ENCODE peak calls at places on chromosomes 11 and 22, in eight cellular contexts. O is mammary epithelial cell; D is lower lobe of right lung; J is astrocyte; Z is IMR-90; B is A673; L is CD8-positive, alpha-beta T cell; N is RWPE2. X is an unnamed sample. For H3K4me1, the result is how much of the 10 kb centered on the place peaks cover.

GRCh38 chr11:69967484-69967883 is 110.6 kb upstream of the ANO1 start:
- DNase-seq in O (no peak), D (no peak), J (no peak), Z (no peak), B (no peak), L (no peak), N (no peak), X (no peak)

GRCh38 chr22:24289138-24289537 is 18.5 kb downstream of the SPECC1L start:
- DNase-seq in O (no peak), D (no peak), J (peak), Z (peak), B (peak), L (no peak), N (no peak), X (peak)

GRCh38 chr22:30636226-30637077 is 871 bp downstream of the SLC35E4 start:
- DNase-seq in O (peak), D (peak), J (peak), Z (no peak), B (no peak), L (peak), N (no peak), X (peak)

GRCh38 chr11:46832511-46833214 is 13.4 kb downstream of the CKAP5 start:
- DNase-seq in O (no peak), D (no peak), J (no peak), Z (no peak), B (no peak), L (no peak), N (no peak), X (no peak)

GRCh38 chr11:125431481-125431880 is 64.6 kb downstream of the FEZ1 start:
- DNase-seq in O (no peak), D (no peak), J (no peak), Z (no peak), B (no peak), L (no peak), N (no peak), X (no peak)

GRCh38 chr11:10038916-10039315 is 255.1 kb downstream of the SBF2 start:
- DNase-seq in O (no peak), D (no peak), J (peak), Z (peak), B (no peak), L (no peak), N (no peak), X (peak)

GRCh38 chr22:17086301-17086700 is 1.5 kb downstream of the IL17RA start:
- DNase-seq in O (no peak), D (no peak), J (no peak), Z (no peak), B (no peak), L (peak), N (no peak), X (no peak)

GRCh38 chr11:117179048-117179999 is 781 bp downstream of the SIDT2 start:
- DNase-seq in O (peak), D (peak), J (peak), Z (no peak), B (peak), L (peak), N (peak), X (peak)

GRCh38 chr22:26797910-26798309 is 140.5 kb downstream of the MIAT start:
- DNase-seq in O (no peak), D (no peak), J (no peak), Z (no peak), B (peak), L (no peak), N (no peak), X (no peak)

GRCh38 chr11:59259047-59259446 is 46.3 kb upstream of the MPEG1 start:
- DNase-seq in O (no peak), D (no peak), J (no peak), Z (no peak), B (no peak), L (no peak), N (no peak), X (no peak)

GRCh38 chr11:17906436-17906835 is 106.4 kb downstream of the SERGEF start:
- DNase-seq in O (no peak), D (peak), J (no peak), Z (no peak), B (no peak), L (no peak), N (no peak), X (no peak)

GRCh38 chr22:46935506-46936377 is 173.3 kb downstream of the TBC1D22A start:
- DNase-seq in O (no peak), D (peak), J (no peak), Z (no peak), B (peak), L (no peak), N (no peak), X (no peak)

GRCh38 chr11:110297082-110297725 is 790 bp upstream of the RDX start:
- DNase-seq in O (no peak), D (no peak), J (no peak), Z (peak), B (peak), L (no peak), N (no peak), X (peak)

GRCh38 chr11:111925953-111926352 is 7.2 kb downstream of the C11orf52 start:
- DNase-seq in O (no peak), D (no peak), J (no peak), Z (no peak), B (no peak), L (no peak), N (no peak), X (no peak)
- H3K4me1 ChIP-seq in O (under half), D (half or more), J (under half), Z (under half), B (under half), L (under half), N (under half), X (under half)

DNA sequence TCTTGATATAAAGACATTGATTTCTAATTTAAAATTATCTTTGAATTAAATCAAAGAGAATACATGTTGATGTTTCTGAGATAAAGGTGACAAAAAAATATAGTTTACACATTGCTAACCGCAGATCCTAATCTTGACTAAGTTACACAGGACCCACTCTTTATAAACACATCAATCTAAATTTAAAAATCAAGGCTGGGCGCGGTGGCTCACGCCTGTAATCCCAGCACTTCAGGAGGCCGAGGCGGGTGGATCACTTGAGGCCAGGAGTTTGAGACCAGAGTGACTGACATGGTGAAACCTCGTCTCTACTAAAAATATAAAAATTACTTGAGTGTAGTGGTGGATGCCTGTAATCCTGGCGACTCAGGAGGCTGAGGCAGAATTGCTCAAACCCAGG is 1.9 kb downstream of the ARFGAP3 start:
- DNase-seq in O (no peak), D (no peak), J (no peak), Z (no peak), B (no peak), L (no peak), N (no peak), X (no peak)
- H3K27ac ChIP-seq in O (no peak), D (peak), J (no peak), Z (no peak), B (no peak), L (no peak), N (no peak), X (no peak)

DNA sequence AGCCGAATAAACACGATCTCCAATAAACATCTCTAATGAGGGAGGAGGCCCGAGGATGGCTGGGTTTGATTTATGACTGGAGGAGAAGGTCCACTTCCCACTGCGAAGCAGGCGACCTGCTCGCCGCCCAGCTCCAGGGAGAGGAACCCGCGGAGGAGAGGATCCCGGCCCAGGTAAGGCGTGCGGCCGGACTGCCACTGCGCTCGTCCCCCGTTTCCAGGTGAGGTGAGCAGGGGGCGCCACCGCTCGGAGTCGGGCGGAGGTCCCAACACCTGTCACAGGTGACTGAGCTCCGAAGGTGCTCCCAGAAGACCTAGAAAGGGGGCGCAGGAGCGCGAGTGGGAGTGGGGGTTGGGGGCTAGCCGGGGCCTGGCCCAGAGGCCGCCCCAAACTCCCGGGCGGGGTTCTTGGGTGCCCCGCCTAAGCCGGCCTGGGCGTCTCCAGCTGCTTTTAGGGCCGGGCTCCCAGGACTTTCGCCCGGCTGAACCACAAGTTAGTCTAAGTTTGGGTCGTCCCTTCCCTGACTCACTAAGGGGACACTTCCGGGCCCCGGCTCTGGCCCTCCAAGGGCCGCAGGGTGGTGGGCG is 5.4 kb upstream of the PAX6 start:
- DNase-seq in O (no peak), D (no peak), J (peak), Z (no peak), B (peak), L (no peak), N (no peak), X (no peak)
- H3K4me3 ChIP-seq in O (no peak), D (no peak), J (peak), Z (no peak), B (peak), L (peak), N (no peak), X (no peak)

GRCh38 chr11:2538951-2539735 is 94.3 kb downstream of the KCNQ1 start:
- DNase-seq in O (no peak), D (peak), J (no peak), Z (no peak), B (no peak), L (no peak), N (peak), X (no peak)
- H3K4me1 ChIP-seq in O (under half), D (under half), J (under half), Z (under half), B (under half), L (under half), N (under half), X (under half)

GRCh38 chr22:39501644-39502108 is 414 bp upstream of the MIEF1 start:
- DNase-seq in O (no peak), D (no peak), J (no peak), Z (no peak), B (no peak), L (no peak), N (no peak), X (no peak)
- H3K27ac ChIP-seq in O (no peak), D (peak), J (no peak), Z (peak), B (peak), L (peak), N (peak), X (peak)

GRCh38 chr11:16338397-16338796 is 17.9 kb downstream of the SOX6 start:
- DNase-seq in O (peak), D (no peak), J (no peak), Z (peak), B (no peak), L (no peak), N (no peak), X (peak)

GRCh38 chr11:16346975-16347374 is 9.4 kb downstream of the SOX6 start:
- DNase-seq in O (peak), D (no peak), J (peak), Z (peak), B (peak), L (no peak), N (no peak), X (peak)

GRCh38 chr11:16336721-16337120 is 19.6 kb downstream of the SOX6 start:
- DNase-seq in O (no peak), D (no peak), J (no peak), Z (no peak), B (no peak), L (no peak), N (no peak), X (no peak)

GRCh38 chr11:16337421-16338213 is 18.7 kb downstream of the SOX6 start:
- DNase-seq in O (no peak), D (no peak), J (no peak), Z (no peak), B (no peak), L (no peak), N (no peak), X (no peak)

GRCh38 chr11:16341853-16342252 is 14.5 kb downstream of the SOX6 start:
- DNase-seq in O (no peak), D (no peak), J (no peak), Z (no peak), B (no peak), L (no peak), N (no peak), X (no peak)
- H3K4me3 ChIP-seq in O (no peak), D (no peak), J (no peak), Z (no peak), B (no peak), L (no peak), N (no peak), X (no peak)

GRCh38 chr22:37678372-37678771 is 2.9 kb downstream of the LGALS1 start:
- DNase-seq in O (no peak), D (no peak), J (no peak), Z (no peak), B (no peak), L (no peak), N (no peak), X (no peak)
- H3K4me1 ChIP-seq in O (under half), D (under half), J (under half), Z (under half), B (under half), L (under half), N (under half), X (under half)

DNA sequence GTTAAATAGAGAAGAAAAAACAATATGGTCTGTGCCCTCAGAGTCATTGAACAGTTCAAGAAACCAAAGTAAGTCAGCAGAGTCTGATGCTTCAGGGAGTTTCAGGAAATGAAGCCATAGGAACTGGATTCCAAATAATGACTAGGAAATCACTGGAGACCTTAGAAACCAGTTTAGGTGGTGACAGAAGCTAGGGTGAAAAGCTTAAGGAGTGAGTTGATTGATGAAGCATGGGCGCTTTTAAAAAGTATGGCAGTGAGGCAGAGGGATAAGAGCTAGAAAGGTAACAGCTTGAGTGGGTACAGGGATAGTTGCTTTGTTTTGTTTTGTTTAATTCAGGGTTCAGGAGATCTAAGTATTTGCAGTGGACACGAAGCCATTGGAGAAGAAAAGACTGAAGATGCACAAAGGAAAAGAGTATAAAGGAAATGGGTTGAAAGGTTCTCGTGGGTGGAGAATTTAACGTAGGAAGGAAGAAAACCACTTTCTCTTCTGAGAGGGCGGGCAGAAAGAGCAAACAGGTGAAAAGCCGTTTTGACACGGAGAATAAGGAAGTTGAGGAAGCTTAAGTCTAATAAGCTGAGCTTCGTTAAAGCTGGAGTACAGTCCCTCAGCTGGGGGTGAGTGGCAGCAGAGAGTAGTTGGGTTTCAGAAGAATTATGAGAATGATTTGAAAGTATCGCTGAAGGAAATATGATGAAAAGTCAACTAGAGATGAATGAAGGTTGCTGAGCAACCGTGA is 14.8 kb downstream of the SGSM3 start:
- DNase-seq in O (no peak), D (no peak), J (no peak), Z (no peak), B (peak), L (peak), N (no peak), X (no peak)
- H3K27ac ChIP-seq in O (no peak), D (peak), J (no peak), Z (no peak), B (peak), L (peak), N (no peak), X (no peak)

GRCh38 chr22:19958083-19959042 is 16.7 kb upstream of the TXNRD2 start:
- DNase-seq in O (no peak), D (peak), J (peak), Z (peak), B (no peak), L (no peak), N (peak), X (peak)
- H3K4me3 ChIP-seq in O (no peak), D (peak), J (peak), Z (no peak), B (no peak), L (no peak), N (no peak), X (no peak)

DNA sequence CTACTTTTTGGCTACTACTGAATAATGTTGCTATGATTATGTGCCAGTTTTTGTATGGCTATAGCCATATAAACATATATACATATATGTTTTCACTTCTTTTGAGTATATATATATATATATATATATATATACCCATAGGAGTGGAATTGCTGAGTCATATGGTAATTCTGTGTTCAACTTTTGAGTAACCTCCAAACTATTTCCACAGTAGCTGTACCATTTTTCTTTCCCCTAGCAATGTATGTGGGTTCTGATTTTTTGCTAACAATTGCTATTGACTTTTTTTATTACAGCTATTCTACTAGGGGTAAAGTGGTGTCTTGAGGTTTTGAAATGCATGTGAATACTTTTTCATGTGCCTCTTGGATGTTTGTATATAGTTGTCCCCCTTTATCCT is 30.4 kb downstream of the CBL start:
- DNase-seq in O (no peak), D (no peak), J (peak), Z (peak), B (no peak), L (no peak), N (no peak), X (peak)
- H3K4me1 ChIP-seq in O (under half), D (under half), J (under half), Z (under half), B (under half), L (under half), N (under half), X (under half)

X was measured in fibroblast of lung.